ENCODE peak calls at places on chromosomes 6 and 20, in ten cellular contexts. D is NB4; S is A549; H is mucosa of descending colon; E is Jurkat, Clone E6-1; W is progenitor cell of endocrine pancreas; G is stimulated activated CD4-positive, alpha-beta T cell treated with anti-CD3 and anti-CD28 coated beads, TNF-alpha, amount 100 ng/mL, for 24 hours; Y is RKO; A is dermis blood vessel endothelial cell; J is NCI-H1092 treated with DMSO at 0.1 percent for 48 hours. T is an unnamed sample.
A peak's percentile ranks its signal among the peaks of the same experiment; 100 is the strongest.

GRCh38 chr6:34839696-34840352 is 47.9 kb downstream of the BLTP3A start:
- DNase-seq in D (no peak), S (no peak), H (no peak), E (no peak), W (no peak), G (no peak), Y (no peak), A (no peak), J (no peak), T (no peak)

GRCh38 chr20:9460518-9460917 is 53.9 kb upstream of the LAMP5 start:
- DNase-seq in D (no peak), S (peak; percentile 4), H (no peak), E (no peak), W (no peak), G (no peak), Y (no peak), A (peak; percentile 87), J (no peak), T (peak; percentile 85)

GRCh38 chr6:36847991-36848390 is 8.7 kb upstream of the CPNE5 start:
- DNase-seq in D (no peak), S (no peak), H (no peak), E (no peak), W (no peak), G (no peak), Y (no peak), A (no peak), J (no peak), T (no peak)

GRCh38 chr6:135995160-135995898 is 143.8 kb downstream of the PDE7B start:
- DNase-seq in D (peak; percentile 10), S (no peak), H (no peak), E (no peak), W (no peak), G (no peak), Y (peak; percentile 13), A (peak; percentile 63), J (no peak), T (peak; percentile 82)

GRCh38 chr6:6225885-6226284 is 94.6 kb downstream of the F13A1 start:
- DNase-seq in D (no peak), S (no peak), H (peak; percentile 78), E (no peak), W (no peak), G (no peak), Y (no peak), A (no peak), J (no peak), T (no peak)

GRCh38 chr6:70108230-70108629 is 194.7 kb downstream of the COL9A1 start:
- DNase-seq in D (peak; percentile 51), S (peak; percentile 4), H (peak; percentile 3), E (peak; percentile 29), W (no peak), G (no peak), Y (peak; percentile 53), A (peak; percentile 51), J (no peak), T (peak; percentile 26)

GRCh38 chr20:52379723-52380336 is 188.3 kb upstream of the ZFP64 start:
- DNase-seq in D (peak; percentile 20), S (peak; percentile 33), H (peak; percentile 72), E (peak; percentile 2), W (no peak), G (peak; percentile 20), Y (peak; percentile 46), A (peak; percentile 56), J (peak; percentile 8), T (peak; percentile 52)

GRCh38 chr20:64095927-64096326 is 11.4 kb downstream of the NPBWR2 start:
- DNase-seq in D (no peak), S (no peak), H (no peak), E (no peak), W (no peak), G (no peak), Y (no peak), A (no peak), J (no peak), T (no peak)

GRCh38 chr6:156662025-156662445 is 115.1 kb upstream of the ARID1B start:
- DNase-seq in D (peak; percentile 61), S (peak; percentile 61), H (peak; percentile 48), E (peak; percentile 31), W (peak; percentile 69), G (peak; percentile 58), Y (peak; percentile 49), A (peak; percentile 15), J (no peak), T (peak; percentile 59)

GRCh38 chr6:32825966-32826365 is 9.2 kb upstream of the HLA-DOB start:
- DNase-seq in D (peak; percentile 29), S (no peak), H (no peak), E (no peak), W (no peak), G (no peak), Y (peak; percentile 59), A (peak; percentile 60), J (no peak), T (peak; percentile 48)

GRCh38 chr6:169543704-169544103 is 158.1 kb downstream of the WDR27 start:
- DNase-seq in D (no peak), S (no peak), H (no peak), E (no peak), W (no peak), G (no peak), Y (no peak), A (no peak), J (no peak), T (no peak)

GRCh38 chr6:2296781-2297180 is 51.4 kb upstream of the GMDS start:
- DNase-seq in D (no peak), S (no peak), H (no peak), E (no peak), W (no peak), G (no peak), Y (no peak), A (no peak), J (no peak), T (no peak)

GRCh38 chr6:84882768-84883766 is 118.7 kb upstream of the TBX18 start:
- DNase-seq in D (no peak), S (no peak), H (no peak), E (no peak), W (no peak), G (no peak), Y (no peak), A (peak; percentile 26), J (no peak), T (peak; percentile 16)

GRCh38 chr6:143634486-143634885 is 43.3 kb upstream of the PHACTR2 start:
- DNase-seq in D (no peak), S (no peak), H (no peak), E (peak; percentile 3), W (no peak), G (no peak), Y (no peak), A (no peak), J (no peak), T (no peak)

GRCh38 chr6:75759207-75759606 is 10.2 kb downstream of the MYO6 start:
- DNase-seq in D (peak; percentile 25), S (no peak), H (no peak), E (no peak), W (no peak), G (no peak), Y (no peak), A (no peak), J (no peak), T (no peak)

GRCh38 chr6:4889701-4890100 is 113.5 kb downstream of the CDYL start:
- DNase-seq in D (peak; percentile 99), S (no peak), H (no peak), E (no peak), W (no peak), G (no peak), Y (no peak), A (peak; percentile 21), J (no peak), T (no peak)

GRCh38 chr6:41720783-41721182 is 14.6 kb downstream of the TFEB start:
- DNase-seq in D (no peak), S (no peak), H (no peak), E (no peak), W (no peak), G (no peak), Y (no peak), A (no peak), J (no peak), T (no peak)

GRCh38 chr6:5471637-5472430 is 210.5 kb downstream of the FARS2 start:
- DNase-seq in D (no peak), S (no peak), H (no peak), E (no peak), W (no peak), G (no peak), Y (no peak), A (no peak), J (peak; percentile 30), T (peak; percentile 20)

GRCh38 chr6:401239-401993 is 9.9 kb downstream of the IRF4 start:
- DNase-seq in D (no peak), S (no peak), H (no peak), E (no peak), W (no peak), G (no peak), Y (no peak), A (no peak), J (no peak), T (no peak)

GRCh38 chr6:161836643-161837448 is 563.0 kb upstream of the AGPAT4 start:
- DNase-seq in D (no peak), S (no peak), H (peak; percentile 23), E (no peak), W (no peak), G (no peak), Y (no peak), A (no peak), J (no peak), T (no peak)

GRCh38 chr20:10390709-10391108 is 43.3 kb downstream of the MKKS start:
- DNase-seq in D (no peak), S (no peak), H (no peak), E (no peak), W (no peak), G (no peak), Y (no peak), A (no peak), J (no peak), T (no peak)

GRCh38 chr6:170032197-170032596 is 258.7 kb downstream of the DLL1 start:
- DNase-seq in D (no peak), S (no peak), H (no peak), E (no peak), W (no peak), G (no peak), Y (no peak), A (no peak), J (no peak), T (no peak)

T was measured in endothelial cell of umbilical vein.